ENCODE peak calls at places on chromosomes 16 and 17, in seven cellular contexts. W is astrocyte of the spinal cord; Q is T-cell; Y is tibial artery; V is left ventricle myocardium superior; H is lower lobe of right lung; B is activated T-cell treated with anti-CD3 and anti-CD28 coated beads, Interleukin-2, amount 50 U/mL, for 48 hours. J is an unnamed sample.

GRCh38 chr16:56950881-56951771 is 10.6 kb upstream of the CETP start:
- DNase-seq in V (peak; percentile 53), W (peak; percentile 42), Y (peak; percentile 53), Q (peak; percentile 45), H (peak; percentile 71), B (peak; percentile 73), J (peak; percentile 37)

GRCh38 chr17:57557793-57558681 is 187.1 kb downstream of the CCDC182 start:
- DNase-seq in Y (no peak), W (peak; percentile 83), H (no peak), V (no peak), B (no peak), Q (no peak), J (no peak)

GRCh38 chr17:66477615-66478283 is 175.3 kb downstream of the PRKCA start:
- DNase-seq in Y (no peak), W (no peak), H (no peak), Q (no peak), B (no peak), V (no peak), J (no peak)

GRCh38 chr17:79027274-79027924 is 3.4 kb downstream of the C1QTNF1 start:
- DNase-seq in V (peak; percentile 64), Q (no peak), Y (peak; percentile 21), H (no peak), W (no peak), B (no peak), J (no peak)

GRCh38 chr17:27471321-27472269 is 15.3 kb downstream of the KSR1 start:
- DNase-seq in Y (no peak), B (peak; percentile 89), Q (peak; percentile 58), V (no peak), H (no peak), W (peak; percentile 31), J (no peak)

GRCh38 chr16:75256871-75257343 is 5.5 kb upstream of the BCAR1 start:
- DNase-seq in Q (no peak), Y (no peak), B (no peak), W (peak; percentile 59), H (peak; percentile 50), V (no peak), J (no peak)

GRCh38 chr16:50273382-50273690 is 7.0 kb downstream of the ADCY7 start:
- DNase-seq in V (peak; percentile 12), W (no peak), Y (no peak), Q (no peak), B (no peak), H (no peak), J (no peak)

GRCh38 chr16:79601092-79601977 is 798 bp upstream of the MAF start:
- DNase-seq in B (no peak), W (peak; percentile 29), Y (peak; percentile 58), Q (no peak), V (peak; percentile 71), H (peak; percentile 65), J (peak; percentile 65)

GRCh38 chr16:12613131-12613991 is 190.3 kb downstream of the CPPED1 start:
- DNase-seq in W (peak; percentile 78), V (no peak), Y (no peak), H (no peak), B (peak; percentile 66), Q (no peak), J (peak; percentile 28)

GRCh38 chr16:87724490-87725291 is 41.1 kb downstream of the KLHDC4 start:
- DNase-seq in W (no peak), Y (no peak), B (no peak), Q (no peak), V (no peak), H (no peak), J (no peak)

GRCh38 chr17:51000835-51001638 is 119.6 kb downstream of the SPAG9 start:
- DNase-seq in Y (no peak), H (no peak), V (no peak), Q (no peak), W (peak; percentile 82), B (no peak), J (peak; percentile 22)

GRCh38 chr17:61385091-61385868 is 14.4 kb upstream of the TBX2 start:
- DNase-seq in B (no peak), W (no peak), H (peak; percentile 14), Q (no peak), V (no peak), Y (no peak), J (no peak)

GRCh38 chr16:2458887-2459646 is 842 bp upstream of the TEDC2 start:
- DNase-seq in B (no peak), Y (no peak), V (no peak), W (no peak), Q (no peak), H (no peak), J (no peak)

GRCh38 chr16:21554795-21555585 is 44.4 kb upstream of the METTL9 start:
- DNase-seq in B (peak; percentile 99), H (peak; percentile 94), Y (peak; percentile 80), Q (peak; percentile 91), V (peak; percentile 94), W (peak; percentile 64), J (peak; percentile 86)

GRCh38 chr17:29563816-29564215 is 3.0 kb downstream of the ABHD15 start:
- DNase-seq in B (no peak), H (no peak), Y (no peak), V (no peak), W (no peak), Q (no peak), J (no peak)

GRCh38 chr17:34816806-34817205 is 144.5 kb downstream of the CCT6B start:
- DNase-seq in Y (no peak), V (no peak), H (no peak), B (no peak), Q (no peak), W (no peak), J (no peak)

GRCh38 chr16:12529582-12529981 is 274.1 kb downstream of the CPPED1 start:
- DNase-seq in W (no peak), B (no peak), V (peak; percentile 5), Y (no peak), Q (no peak), H (no peak), J (peak; percentile 20)

GRCh38 chr17:68383443-68384321 is 73.6 kb downstream of the WIPI1 start:
- DNase-seq in W (peak; percentile 82), B (peak; percentile 30), Y (no peak), Q (no peak), V (no peak), H (peak; percentile 57), J (no peak)

GRCh38 chr17:68759343-68760140 is 158.4 kb upstream of the FAM20A start:
- DNase-seq in B (peak; percentile 72), H (peak; percentile 91), Q (no peak), Y (peak; percentile 95), V (peak; percentile 89), W (peak; percentile 93), J (peak; percentile 90)

GRCh38 chr17:81057079-81057730 is 22.3 kb downstream of the BAIAP2 start:
- DNase-seq in Y (peak; percentile 55), B (no peak), W (peak; percentile 38), V (peak; percentile 75), H (peak; percentile 87), Q (no peak), J (peak; percentile 88)

GRCh38 chr17:81481815-81482505 is 30.6 kb downstream of the ACTG1 start:
- DNase-seq in H (no peak), Y (no peak), Q (no peak), W (no peak), V (no peak), B (no peak), J (no peak)